ENCODE peak calls at places on chromosomes 7 and 10, in four cellular contexts. N is mammary epithelial cell, P is neural progenitor cell, W is GM12865. D is an unnamed sample.

GRCh38 chr7:96055717-96056116 is 266.2 kb downstream of the SLC25A13 start:
- DNase-seq in N (no peak), P (no peak), W (no peak), D (no peak)

GRCh38 chr10:4503076-4503475 is 322.9 kb upstream of the AKR1E2 start:
- DNase-seq in N (no peak), P (no peak), W (no peak), D (peak)

GRCh38 chr7:134701272-134701671 is 54.6 kb downstream of the BPGM start:
- DNase-seq in N (no peak), P (no peak), W (peak), D (no peak)

GRCh38 chr7:74178632-74179031 is 4.5 kb downstream of the EIF4H start:
- DNase-seq in N (peak), P (no peak), W (peak), D (peak)

GRCh38 chr7:69605070-69605469 is 6.8 kb downstream of the AUTS2 start:
- DNase-seq in N (no peak), P (no peak), W (no peak), D (no peak)

GRCh38 chr10:89207181-89207800 is at the start of gene CH25H:
- DNase-seq in N (peak), P (peak), W (peak), D (no peak)

GRCh38 chr10:94194256-94194655 is 168.5 kb downstream of the NOC3L start:
- DNase-seq in N (peak), P (no peak), W (no peak), D (no peak)

GRCh38 chr10:110568055-110568735 is 700 bp downstream of the SMC3 start:
- DNase-seq in N (peak), P (peak), W (peak), D (no peak)

GRCh38 chr10:60753817-60754216 is 24.5 kb upstream of the CDK1 start:
- DNase-seq in N (no peak), P (no peak), W (no peak), D (no peak)

GRCh38 chr10:60753152-60753551 is 25.1 kb upstream of the CDK1 start:
- DNase-seq in N (no peak), P (no peak), W (no peak), D (no peak)

GRCh38 chr10:60760711-60761210 is 17.5 kb upstream of the CDK1 start:
- DNase-seq in N (peak), P (no peak), W (no peak), D (no peak)

GRCh38 chr10:60759181-60759580 is 19.1 kb upstream of the CDK1 start:
- DNase-seq in N (no peak), P (peak), W (no peak), D (no peak)

DNA sequence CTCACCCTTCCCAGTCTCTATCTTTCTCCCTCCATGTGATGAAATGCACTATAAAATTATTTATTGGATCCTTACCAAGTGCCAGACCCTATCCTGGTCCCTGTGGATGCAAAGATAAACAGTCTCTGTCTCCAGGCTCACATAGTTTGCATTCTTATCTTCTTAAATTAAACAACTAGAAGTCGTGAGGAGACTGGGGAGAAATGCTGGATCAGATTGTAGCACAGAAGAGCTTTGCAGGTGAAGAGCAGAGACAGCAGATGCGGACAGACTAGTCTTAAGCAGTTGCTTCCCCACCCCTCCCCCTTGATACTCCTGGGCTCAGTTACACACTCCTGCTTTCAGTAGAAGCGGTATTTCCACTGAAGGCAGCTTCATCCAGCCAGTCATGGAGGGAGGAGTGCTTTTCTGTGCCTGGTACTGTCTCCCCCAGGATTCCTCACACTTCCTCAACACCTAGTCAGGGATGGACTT is 20.8 kb upstream of the CDK1 start:
- DNase-seq in N (no peak), P (peak), W (no peak), D (no peak)
- TF ChIP-seq CTCF in N (no peak), P (no peak), W (no peak), D (no peak)

GRCh38 chr10:28201666-28202400 is 101.0 kb downstream of the MPP7 start:
- DNase-seq in N (no peak), P (no peak), W (no peak), D (no peak)
- H3K4me3 ChIP-seq in N (no peak), P (no peak), W (no peak), D (no peak)

GRCh38 chr10:46293832-46294640 is 7.2 kb downstream of the ANTXRL start:
- DNase-seq in N (no peak), P (no peak), W (no peak), D (no peak)
- TF ChIP-seq CTCF in N (no peak), P (no peak), W (no peak), D (no peak)

GRCh38 chr7:130910949-130911944 is 177.2 kb upstream of the KLF14 start:
- DNase-seq in N (peak), P (no peak), W (no peak), D (no peak)
- H3K4me3 ChIP-seq in N (peak), P (no peak), W (peak), D (peak)